ENCODE peak calls at places on chromosome 5, in four cellular contexts. One of them, this sample, is unnamed.

GRCh38 chr5:39014544-39014943 is 59.7 kb downstream of the RICTOR start:
- DNase-seq in GM12878: no peak
- DNase-seq in HepG2: peak
- DNase-seq in K562: no peak
- DNase-seq in this sample: no peak

GRCh38 chr5:134590992-134591659 is 41.5 kb downstream of the SAR1B start:
- DNase-seq in GM12878: no peak
- DNase-seq in HepG2: peak
- DNase-seq in K562: no peak
- DNase-seq in this sample: no peak

GRCh38 chr5:120684213-120684612 is 220.1 kb downstream of the PRR16 start:
- DNase-seq in GM12878: no peak
- DNase-seq in HepG2: no peak
- DNase-seq in K562: no peak
- DNase-seq in this sample: no peak

GRCh38 chr5:155983954-155984353 is 343.0 kb upstream of the SGCD start:
- DNase-seq in GM12878: no peak
- DNase-seq in HepG2: no peak
- DNase-seq in K562: no peak
- DNase-seq in this sample: no peak

GRCh38 chr5:143140492-143141231 is 262.8 kb downstream of the NR3C1 start:
- DNase-seq in GM12878: no peak
- DNase-seq in HepG2: no peak
- DNase-seq in K562: no peak
- DNase-seq in this sample: no peak

GRCh38 chr5:149878371-149878770 is 66.2 kb downstream of the PDE6A start:
- DNase-seq in GM12878: no peak
- DNase-seq in HepG2: peak
- DNase-seq in K562: no peak
- DNase-seq in this sample: no peak

GRCh38 chr5:139364466-139364865 is 18.6 kb downstream of the SLC23A1 start:
- DNase-seq in GM12878: no peak
- DNase-seq in HepG2: no peak
- DNase-seq in K562: no peak
- DNase-seq in this sample: no peak

GRCh38 chr5:172931001-172931536 is 28.2 kb upstream of the RPL26L1 start:
- DNase-seq in GM12878: no peak
- DNase-seq in HepG2: no peak
- DNase-seq in K562: no peak
- DNase-seq in this sample: no peak

GRCh38 chr5:61817472-61818326 is 485.6 kb downstream of the ZSWIM6 start:
- DNase-seq in GM12878: no peak
- DNase-seq in HepG2: peak
- DNase-seq in K562: no peak
- DNase-seq in this sample: peak

GRCh38 chr5:58011301-58011700 is 448.6 kb downstream of the PLK2 start:
- DNase-seq in GM12878: no peak
- DNase-seq in HepG2: no peak
- DNase-seq in K562: no peak
- DNase-seq in this sample: no peak

GRCh38 chr5:58013542-58014258 is 446.2 kb downstream of the PLK2 start:
- DNase-seq in GM12878: no peak
- DNase-seq in HepG2: no peak
- DNase-seq in K562: peak
- DNase-seq in this sample: no peak

GRCh38 chr5:58009754-58010153 is 450.1 kb downstream of the PLK2 start:
- DNase-seq in GM12878: no peak
- DNase-seq in HepG2: no peak
- DNase-seq in K562: no peak
- DNase-seq in this sample: no peak

GRCh38 chr5:58012801-58013315 is 447.0 kb downstream of the PLK2 start:
- DNase-seq in GM12878: no peak
- DNase-seq in HepG2: no peak
- DNase-seq in K562: no peak
- DNase-seq in this sample: no peak

DNA sequence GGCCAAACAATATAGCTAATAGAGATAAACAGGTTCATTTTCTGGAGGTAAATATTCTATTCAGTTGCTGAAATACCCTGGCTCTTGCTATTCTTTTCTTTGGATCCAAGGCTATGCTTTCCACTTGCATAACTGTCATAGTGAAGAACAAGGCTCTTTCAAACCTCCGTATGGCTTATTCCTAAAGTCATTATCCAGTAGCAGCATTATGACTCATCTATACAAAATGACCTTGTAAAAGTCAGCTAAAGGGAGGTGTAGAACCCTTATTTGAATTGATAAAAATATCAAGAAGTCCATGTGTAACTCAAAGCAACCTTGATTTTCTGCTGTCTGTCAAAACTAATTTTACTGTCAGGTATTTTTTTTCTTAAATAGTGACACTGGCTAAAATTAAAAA is 447.8 kb downstream of the PLK2 start:
- DNase-seq in GM12878: no peak
- DNase-seq in HepG2: no peak
- DNase-seq in K562: no peak
- DNase-seq in this sample: no peak
- TF ChIP-seq CREB1 in GM12878: no peak
- TF ChIP-seq CREB1 in HepG2: no peak
- TF ChIP-seq CREB1 in K562: no peak
- TF ChIP-seq CREB1 in this sample: no peak

GRCh38 chr5:127820910-127821553 is 117.8 kb downstream of the CCDC192 start:
- DNase-seq in GM12878: peak
- DNase-seq in HepG2: peak
- DNase-seq in K562: no peak
- DNase-seq in this sample: no peak
- TF ChIP-seq CREB1 in GM12878: no peak
- TF ChIP-seq CREB1 in HepG2: no peak
- TF ChIP-seq CREB1 in K562: no peak
- TF ChIP-seq CREB1 in this sample: no peak

GRCh38 chr5:121853853-121854252 is 2.2 kb downstream of the FTMT start:
- DNase-seq in GM12878: no peak
- DNase-seq in HepG2: no peak
- DNase-seq in K562: no peak
- DNase-seq in this sample: no peak
- TF ChIP-seq CREB1 in GM12878: no peak
- TF ChIP-seq CREB1 in HepG2: no peak
- TF ChIP-seq CREB1 in K562: no peak
- TF ChIP-seq CREB1 in this sample: no peak

GRCh38 chr5:122311888-122312669 is at the start of gene SNCAIP:
- DNase-seq in GM12878: no peak
- DNase-seq in HepG2: no peak
- DNase-seq in K562: peak
- DNase-seq in this sample: peak

GRCh38 chr5:122313941-122314340 is 1.9 kb downstream of the SNCAIP start:
- DNase-seq in GM12878: no peak
- DNase-seq in HepG2: no peak
- DNase-seq in K562: no peak
- DNase-seq in this sample: no peak

GRCh38 chr5:122313001-122313402 is 965 bp downstream of the SNCAIP start:
- DNase-seq in GM12878: no peak
- DNase-seq in HepG2: no peak
- DNase-seq in K562: no peak
- DNase-seq in this sample: no peak

GRCh38 chr5:122311400-122311887 is 593 bp upstream of the SNCAIP start:
- DNase-seq in GM12878: no peak
- DNase-seq in HepG2: no peak
- DNase-seq in K562: no peak
- DNase-seq in this sample: peak

DNA sequence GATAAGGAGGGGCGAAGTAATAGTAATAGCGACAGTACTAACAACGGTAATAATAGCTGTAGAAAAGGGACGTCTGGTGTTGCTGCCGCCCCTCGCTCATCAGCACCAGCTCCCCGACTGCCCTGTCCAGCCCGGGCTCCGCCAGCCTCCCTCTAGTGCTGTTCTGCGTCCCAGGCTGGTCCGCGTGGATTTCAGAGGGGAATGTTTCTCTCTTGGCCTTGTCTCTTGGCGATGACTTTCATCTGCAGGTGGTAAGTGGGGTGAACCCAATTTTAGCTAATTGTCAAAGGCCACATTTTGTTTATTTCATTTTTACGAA is 592 bp downstream of the SNCAIP start:
- DNase-seq in GM12878: no peak
- DNase-seq in HepG2: no peak
- DNase-seq in K562: no peak
- DNase-seq in this sample: peak
- TF ChIP-seq CREB1 in GM12878: no peak
- TF ChIP-seq CREB1 in HepG2: no peak
- TF ChIP-seq CREB1 in K562: no peak
- TF ChIP-seq CREB1 in this sample: no peak

This sample was measured in WTC11.